ENCODE peak calls at places on chromosomes 4 and X, in eight cellular contexts. One of them, this sample, is unnamed.
A peak's percentile ranks its signal among the peaks of the same experiment; 100 is the strongest.

GRCh38 chr4:75895744-75896314 is 6.4 kb downstream of the PPEF2 start:
- DNase-seq in fibroblast of mammary gland: peak; percentile 38
- DNase-seq in CD8-positive, alpha-beta T cell: no peak
- DNase-seq in OCI-LY7: peak; percentile 51
- DNase-seq in fibroblast of lung: no peak
- DNase-seq in NT2/D1: peak; percentile 30
- DNase-seq in kidney epithelial cell: no peak
- DNase-seq in body of pancreas: peak; percentile 6
- DNase-seq in this sample: peak; percentile 30

GRCh38 chr4:31613946-31614623 is 893.9 kb downstream of the PCDH7 start:
- DNase-seq in fibroblast of mammary gland: no peak
- DNase-seq in CD8-positive, alpha-beta T cell: no peak
- DNase-seq in OCI-LY7: no peak
- DNase-seq in fibroblast of lung: peak; percentile 1
- DNase-seq in NT2/D1: no peak
- DNase-seq in kidney epithelial cell: peak; percentile 39
- DNase-seq in body of pancreas: no peak
- DNase-seq in this sample: peak; percentile 3

GRCh38 chr4:106195435-106195950 is 120.5 kb downstream of the TBCK start:
- DNase-seq in fibroblast of mammary gland: no peak
- DNase-seq in CD8-positive, alpha-beta T cell: no peak
- DNase-seq in OCI-LY7: no peak
- DNase-seq in fibroblast of lung: no peak
- DNase-seq in NT2/D1: no peak
- DNase-seq in kidney epithelial cell: no peak
- DNase-seq in body of pancreas: no peak
- DNase-seq in this sample: no peak

GRCh38 chr4:54066718-54067129 is 2.3 kb upstream of the CHIC2 start:
- DNase-seq in fibroblast of mammary gland: no peak
- DNase-seq in CD8-positive, alpha-beta T cell: no peak
- DNase-seq in OCI-LY7: no peak
- DNase-seq in fibroblast of lung: no peak
- DNase-seq in NT2/D1: no peak
- DNase-seq in kidney epithelial cell: no peak
- DNase-seq in body of pancreas: peak; percentile 54
- DNase-seq in this sample: no peak

GRCh38 chrX:78092296-78092695 is 11.8 kb upstream of the PGK1 start:
- DNase-seq in fibroblast of mammary gland: peak; percentile 61
- DNase-seq in CD8-positive, alpha-beta T cell: no peak
- DNase-seq in OCI-LY7: peak; percentile 7
- DNase-seq in fibroblast of lung: peak; percentile 52
- DNase-seq in NT2/D1: no peak
- DNase-seq in kidney epithelial cell: no peak
- DNase-seq in body of pancreas: no peak
- DNase-seq in this sample: no peak

GRCh38 chr4:183200453-183200852 is 101.4 kb downstream of the WWC2 start:
- DNase-seq in fibroblast of mammary gland: peak; percentile 96
- DNase-seq in CD8-positive, alpha-beta T cell: no peak
- DNase-seq in OCI-LY7: no peak
- DNase-seq in fibroblast of lung: peak; percentile 96
- DNase-seq in NT2/D1: no peak
- DNase-seq in kidney epithelial cell: no peak
- DNase-seq in body of pancreas: peak; percentile 95
- DNase-seq in this sample: no peak

GRCh38 chrX:27619975-27620374 is 29.8 kb downstream of the DCAF8L2 start:
- DNase-seq in fibroblast of mammary gland: peak; percentile 7
- DNase-seq in CD8-positive, alpha-beta T cell: no peak
- DNase-seq in OCI-LY7: no peak
- DNase-seq in fibroblast of lung: peak; percentile 2
- DNase-seq in NT2/D1: no peak
- DNase-seq in kidney epithelial cell: no peak
- DNase-seq in body of pancreas: no peak
- DNase-seq in this sample: no peak

GRCh38 chrX:68196939-68197791 is 236.1 kb downstream of the OPHN1 start:
- DNase-seq in fibroblast of mammary gland: peak; percentile 53
- DNase-seq in CD8-positive, alpha-beta T cell: no peak
- DNase-seq in OCI-LY7: peak; percentile 37
- DNase-seq in fibroblast of lung: peak; percentile 41
- DNase-seq in NT2/D1: peak; percentile 51
- DNase-seq in kidney epithelial cell: no peak
- DNase-seq in body of pancreas: peak; percentile 32
- DNase-seq in this sample: peak; percentile 30

GRCh38 chr4:87680271-87680670 is 30.2 kb downstream of the DMP1 start:
- DNase-seq in fibroblast of mammary gland: no peak
- DNase-seq in CD8-positive, alpha-beta T cell: no peak
- DNase-seq in OCI-LY7: no peak
- DNase-seq in fibroblast of lung: no peak
- DNase-seq in NT2/D1: no peak
- DNase-seq in kidney epithelial cell: no peak
- DNase-seq in body of pancreas: no peak
- DNase-seq in this sample: no peak

GRCh38 chrX:154093965-154094364 is 3.6 kb downstream of the MECP2 start:
- DNase-seq in fibroblast of mammary gland: no peak
- DNase-seq in CD8-positive, alpha-beta T cell: no peak
- DNase-seq in OCI-LY7: no peak
- DNase-seq in fibroblast of lung: no peak
- DNase-seq in NT2/D1: no peak
- DNase-seq in kidney epithelial cell: no peak
- DNase-seq in body of pancreas: no peak
- DNase-seq in this sample: no peak
- H3K4me3 ChIP-seq in fibroblast of mammary gland: no peak overlapping the region
- H3K4me3 ChIP-seq in CD8-positive, alpha-beta T cell: peak overlapping the region; percentile 19
- H3K4me3 ChIP-seq in OCI-LY7: no peak overlapping the region
- H3K4me3 ChIP-seq in fibroblast of lung: no peak overlapping the region
- H3K4me3 ChIP-seq in NT2/D1: no peak overlapping the region
- H3K4me3 ChIP-seq in kidney epithelial cell: no peak overlapping the region
- H3K4me3 ChIP-seq in body of pancreas: no peak overlapping the region
- H3K4me3 ChIP-seq in this sample: no peak overlapping the region

DNA sequence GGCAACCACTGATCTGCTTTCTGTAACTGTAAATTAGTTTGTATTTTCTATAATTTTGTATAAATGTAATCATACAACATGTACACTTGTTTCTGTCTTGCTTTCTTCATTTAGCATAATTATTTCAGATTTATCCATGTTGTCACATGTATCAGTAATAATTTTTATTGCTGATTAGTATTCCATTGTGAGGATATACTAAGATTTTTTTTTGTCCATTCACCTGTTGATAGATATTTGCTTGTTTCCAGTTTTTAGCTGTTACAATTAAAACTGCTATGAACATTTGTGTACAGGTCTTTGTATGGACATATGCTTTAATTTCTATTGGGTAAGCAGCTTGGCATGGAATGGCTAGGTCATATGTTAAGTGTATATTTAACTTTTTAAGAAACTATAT is 33.6 kb downstream of the PTPN13 start:
- DNase-seq in fibroblast of mammary gland: no peak
- DNase-seq in CD8-positive, alpha-beta T cell: no peak
- DNase-seq in OCI-LY7: no peak
- DNase-seq in fibroblast of lung: no peak
- DNase-seq in NT2/D1: no peak
- DNase-seq in kidney epithelial cell: no peak
- DNase-seq in body of pancreas: no peak
- DNase-seq in this sample: no peak
- H3K4me3 ChIP-seq in fibroblast of mammary gland: no peak overlapping the region
- H3K4me3 ChIP-seq in CD8-positive, alpha-beta T cell: no peak overlapping the region
- H3K4me3 ChIP-seq in OCI-LY7: no peak overlapping the region
- H3K4me3 ChIP-seq in fibroblast of lung: no peak overlapping the region
- H3K4me3 ChIP-seq in NT2/D1: no peak overlapping the region
- H3K4me3 ChIP-seq in kidney epithelial cell: no peak overlapping the region
- H3K4me3 ChIP-seq in body of pancreas: no peak overlapping the region
- H3K4me3 ChIP-seq in this sample: no peak overlapping the region

DNA sequence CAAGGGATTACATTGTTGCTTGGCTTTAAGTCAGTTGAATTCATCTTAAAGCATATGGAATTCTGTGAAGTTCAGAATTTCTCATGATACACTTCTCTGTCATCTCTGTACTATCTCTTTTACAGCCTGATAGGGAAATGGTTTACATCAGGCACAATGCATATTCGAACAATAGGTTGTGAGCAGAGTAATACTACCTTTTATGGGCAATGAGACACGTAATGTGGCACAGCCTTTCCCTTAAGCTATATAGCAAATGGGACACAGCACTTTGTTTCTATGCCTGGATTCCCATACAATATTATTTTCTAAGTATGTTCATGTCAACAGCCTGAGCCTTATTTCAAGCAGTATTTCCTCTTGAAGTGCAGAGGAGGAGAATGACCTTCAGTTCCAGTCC is 58.4 kb downstream of the SYNPO2 start:
- DNase-seq in fibroblast of mammary gland: no peak
- DNase-seq in CD8-positive, alpha-beta T cell: no peak
- DNase-seq in OCI-LY7: no peak
- DNase-seq in fibroblast of lung: no peak
- DNase-seq in NT2/D1: no peak
- DNase-seq in kidney epithelial cell: no peak
- DNase-seq in body of pancreas: no peak
- DNase-seq in this sample: no peak
- H3K4me3 ChIP-seq in fibroblast of mammary gland: no peak overlapping the region
- H3K4me3 ChIP-seq in CD8-positive, alpha-beta T cell: no peak overlapping the region
- H3K4me3 ChIP-seq in OCI-LY7: no peak overlapping the region
- H3K4me3 ChIP-seq in fibroblast of lung: no peak overlapping the region
- H3K4me3 ChIP-seq in NT2/D1: no peak overlapping the region
- H3K4me3 ChIP-seq in kidney epithelial cell: no peak overlapping the region
- H3K4me3 ChIP-seq in body of pancreas: no peak overlapping the region
- H3K4me3 ChIP-seq in this sample: no peak overlapping the region

GRCh38 chr4:157075811-157076577 is at the start of gene GLRB:
- DNase-seq in fibroblast of mammary gland: no peak
- DNase-seq in CD8-positive, alpha-beta T cell: no peak
- DNase-seq in OCI-LY7: no peak
- DNase-seq in fibroblast of lung: peak; percentile 43
- DNase-seq in NT2/D1: no peak
- DNase-seq in kidney epithelial cell: no peak
- DNase-seq in body of pancreas: peak; percentile 61
- DNase-seq in this sample: no peak
- H3K4me3 ChIP-seq in fibroblast of mammary gland: peak within 1 kb of the TSS; percentile 69
- H3K4me3 ChIP-seq in CD8-positive, alpha-beta T cell: no peak within 1 kb of the TSS
- H3K4me3 ChIP-seq in OCI-LY7: no peak within 1 kb of the TSS
- H3K4me3 ChIP-seq in fibroblast of lung: peak within 1 kb of the TSS; percentile 71
- H3K4me3 ChIP-seq in NT2/D1: peak within 1 kb of the TSS; percentile 59
- H3K4me3 ChIP-seq in kidney epithelial cell: peak within 1 kb of the TSS; percentile 70
- H3K4me3 ChIP-seq in body of pancreas: peak within 1 kb of the TSS; percentile 74
- H3K4me3 ChIP-seq in this sample: peak within 1 kb of the TSS; percentile 73

DNA sequence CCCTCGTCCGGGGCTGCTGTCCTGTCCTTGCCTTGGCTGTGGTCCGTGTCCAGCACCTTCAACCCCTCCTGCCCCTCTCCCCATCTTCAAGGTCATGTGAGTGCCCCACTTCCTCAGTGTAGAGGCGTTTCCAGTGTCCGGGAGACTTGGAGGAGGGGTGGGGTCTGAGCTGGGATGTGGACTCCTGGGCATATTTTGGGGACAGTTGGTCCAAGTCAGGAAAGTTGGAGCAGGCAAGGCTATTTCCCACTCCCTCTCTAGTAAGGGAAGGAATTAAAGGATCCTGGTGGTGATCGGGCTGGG is 3.0 kb downstream of the PCGF3 start:
- DNase-seq in fibroblast of mammary gland: no peak
- DNase-seq in CD8-positive, alpha-beta T cell: no peak
- DNase-seq in OCI-LY7: no peak
- DNase-seq in fibroblast of lung: no peak
- DNase-seq in NT2/D1: no peak
- DNase-seq in kidney epithelial cell: no peak
- DNase-seq in body of pancreas: no peak
- DNase-seq in this sample: no peak
- H3K4me3 ChIP-seq in fibroblast of mammary gland: peak overlapping the region; percentile 1
- H3K4me3 ChIP-seq in CD8-positive, alpha-beta T cell: no peak overlapping the region
- H3K4me3 ChIP-seq in OCI-LY7: no peak overlapping the region
- H3K4me3 ChIP-seq in fibroblast of lung: no peak overlapping the region
- H3K4me3 ChIP-seq in NT2/D1: no peak overlapping the region
- H3K4me3 ChIP-seq in kidney epithelial cell: no peak overlapping the region
- H3K4me3 ChIP-seq in body of pancreas: no peak overlapping the region
- H3K4me3 ChIP-seq in this sample: no peak overlapping the region

GRCh38 chr4:143700420-143701352 is at the start of gene FREM3:
- DNase-seq in fibroblast of mammary gland: no peak
- DNase-seq in CD8-positive, alpha-beta T cell: no peak
- DNase-seq in OCI-LY7: no peak
- DNase-seq in fibroblast of lung: no peak
- DNase-seq in NT2/D1: no peak
- DNase-seq in kidney epithelial cell: no peak
- DNase-seq in body of pancreas: peak; percentile 28
- DNase-seq in this sample: peak; percentile 12

GRCh38 chr4:143700060-143700419 is 435 bp downstream of the FREM3 start:
- DNase-seq in fibroblast of mammary gland: peak; percentile 17
- DNase-seq in CD8-positive, alpha-beta T cell: no peak
- DNase-seq in OCI-LY7: no peak
- DNase-seq in fibroblast of lung: peak; percentile 16
- DNase-seq in NT2/D1: no peak
- DNase-seq in kidney epithelial cell: no peak
- DNase-seq in body of pancreas: peak; percentile 37
- DNase-seq in this sample: no peak

GRCh38 chr4:143699331-143700059 is 980 bp downstream of the FREM3 start:
- DNase-seq in fibroblast of mammary gland: no peak
- DNase-seq in CD8-positive, alpha-beta T cell: no peak
- DNase-seq in OCI-LY7: no peak
- DNase-seq in fibroblast of lung: no peak
- DNase-seq in NT2/D1: no peak
- DNase-seq in kidney epithelial cell: no peak
- DNase-seq in body of pancreas: no peak
- DNase-seq in this sample: no peak

DNA sequence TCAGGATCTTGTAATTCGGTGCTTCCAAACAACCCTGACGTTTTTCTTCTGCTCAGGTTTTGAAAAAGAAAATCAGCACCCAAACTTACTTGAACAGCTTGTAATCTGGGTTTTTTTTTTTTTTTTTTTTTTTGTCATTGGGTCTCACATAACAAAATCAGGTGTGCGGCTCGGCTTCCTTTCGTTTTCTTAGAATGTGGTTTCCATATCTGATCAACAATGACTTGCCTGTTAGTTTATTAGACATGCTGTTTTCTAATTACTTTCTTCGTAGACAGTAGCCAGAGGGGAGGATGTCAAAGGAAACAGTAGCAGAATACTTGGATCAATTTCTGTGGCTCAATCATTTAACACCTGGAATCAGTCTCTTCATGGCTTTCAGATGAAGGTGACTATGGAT is 890 bp upstream of the FREM3 start:
- DNase-seq in fibroblast of mammary gland: no peak
- DNase-seq in CD8-positive, alpha-beta T cell: no peak
- DNase-seq in OCI-LY7: no peak
- DNase-seq in fibroblast of lung: no peak
- DNase-seq in NT2/D1: no peak
- DNase-seq in kidney epithelial cell: no peak
- DNase-seq in body of pancreas: no peak
- DNase-seq in this sample: peak; percentile 42
- H3K4me3 ChIP-seq in fibroblast of mammary gland: no peak overlapping the region
- H3K4me3 ChIP-seq in CD8-positive, alpha-beta T cell: no peak overlapping the region
- H3K4me3 ChIP-seq in OCI-LY7: no peak overlapping the region
- H3K4me3 ChIP-seq in fibroblast of lung: no peak overlapping the region
- H3K4me3 ChIP-seq in NT2/D1: no peak overlapping the region
- H3K4me3 ChIP-seq in kidney epithelial cell: no peak overlapping the region
- H3K4me3 ChIP-seq in body of pancreas: no peak overlapping the region
- H3K4me3 ChIP-seq in this sample: no peak overlapping the region

This sample was measured in Jurkat, Clone E6-1.